ENCODE peak calls at places on chromosomes 1 and 21, in ten cellular contexts. H, G, R, F, I, C, D, P, E and O are unnamed samples.

GRCh38 chr1:100862591-100862990 is 32.1 kb downstream of the EXTL2 start:
- DNase-seq in H (peak), G (no peak), R (no peak), F (no peak), I (no peak), C (no peak), D (no peak), P (no peak), E (no peak), O (no peak)

GRCh38 chr1:185431612-185432011 is 114.6 kb upstream of the IVNS1ABP start:
- DNase-seq in H (no peak), G (no peak), R (no peak), F (no peak), I (no peak), C (no peak), D (no peak), P (no peak), E (no peak), O (no peak)

GRCh38 chr1:225940385-225941151 is 452 bp downstream of the LEFTY2 start:
- DNase-seq in H (no peak), G (no peak), R (no peak), F (no peak), I (no peak), C (peak), D (peak), P (no peak), E (no peak), O (no peak)

GRCh38 chr1:167171286-167171929 is 49.3 kb upstream of the POU2F1 start:
- DNase-seq in H (no peak), G (no peak), R (no peak), F (no peak), I (no peak), C (no peak), D (no peak), P (no peak), E (no peak), O (no peak)

GRCh38 chr1:24506706-24507422 is 4.2 kb downstream of the RCAN3 start:
- DNase-seq in H (no peak), G (no peak), R (no peak), F (no peak), I (no peak), C (no peak), D (no peak), P (no peak), E (no peak), O (no peak)

GRCh38 chr1:246837418-246838117 is 94.2 kb downstream of the AHCTF1 start:
- DNase-seq in H (no peak), G (no peak), R (no peak), F (no peak), I (no peak), C (no peak), D (no peak), P (no peak), E (no peak), O (no peak)

GRCh38 chr1:246319111-246319510 is 188.0 kb downstream of the SMYD3 start:
- DNase-seq in H (no peak), G (no peak), R (no peak), F (no peak), I (no peak), C (no peak), D (no peak), P (no peak), E (no peak), O (no peak)

GRCh38 chr1:101150676-101151075 is 86.1 kb upstream of the S1PR1 start:
- DNase-seq in H (no peak), G (no peak), R (no peak), F (no peak), I (no peak), C (no peak), D (no peak), P (no peak), E (no peak), O (no peak)

GRCh38 chr21:32884062-32884461 is 112.5 kb upstream of the PAXBP1 start:
- DNase-seq in H (no peak), G (no peak), R (no peak), F (no peak), I (no peak), C (no peak), D (no peak), P (no peak), E (no peak), O (no peak)

GRCh38 chr21:28699591-28700259 is 293.0 kb downstream of the LTN1 start:
- DNase-seq in H (no peak), G (no peak), R (no peak), F (no peak), I (no peak), C (no peak), D (no peak), P (no peak), E (no peak), O (no peak)

GRCh38 chr1:28296401-28297220 is 32.2 kb upstream of the MED18 start:
- DNase-seq in H (no peak), G (no peak), R (peak), F (no peak), I (no peak), C (no peak), D (no peak), P (no peak), E (no peak), O (no peak)

GRCh38 chr1:66090863-66091457 is 298.3 kb downstream of the PDE4B start:
- DNase-seq in H (peak), G (no peak), R (no peak), F (no peak), I (no peak), C (no peak), D (no peak), P (no peak), E (no peak), O (no peak)

GRCh38 chr1:47231314-47232186 is 475 bp downstream of the TAL1 start:
- DNase-seq in H (no peak), G (no peak), R (peak), F (no peak), I (no peak), C (peak), D (peak), P (no peak), E (peak), O (no peak)

GRCh38 chr21:32331444-32332305 is 33.0 kb downstream of the MRAP start:
- DNase-seq in H (no peak), G (no peak), R (no peak), F (peak), I (no peak), C (no peak), D (no peak), P (no peak), E (no peak), O (no peak)

GRCh38 chr1:201501812-201502510 is 5.0 kb downstream of the CSRP1 start:
- DNase-seq in H (no peak), G (no peak), R (no peak), F (no peak), I (no peak), C (no peak), D (no peak), P (no peak), E (no peak), O (no peak)

GRCh38 chr1:74771913-74772515 is 39.1 kb downstream of the TYW3 start:
- DNase-seq in H (peak), G (no peak), R (peak), F (no peak), I (peak), C (no peak), D (no peak), P (no peak), E (no peak), O (no peak)

GRCh38 chr1:24656046-24656445 is 12.9 kb downstream of the SRRM1 start:
- DNase-seq in H (no peak), G (no peak), R (no peak), F (no peak), I (no peak), C (no peak), D (no peak), P (no peak), E (no peak), O (no peak)

GRCh38 chr1:242554577-242554976 is 30.1 kb upstream of the PLD5 start:
- DNase-seq in H (no peak), G (no peak), R (no peak), F (no peak), I (no peak), C (no peak), D (no peak), P (no peak), E (no peak), O (no peak)

GRCh38 chr1:111294390-111294789 is 3.7 kb downstream of the CHIA start:
- DNase-seq in H (no peak), G (no peak), R (no peak), F (no peak), I (no peak), C (no peak), D (no peak), P (no peak), E (no peak), O (no peak)

GRCh38 chr1:173477286-173478098 is at the start of gene PRDX6:
- DNase-seq in H (no peak), G (peak), R (peak), F (peak), I (peak), C (no peak), D (peak), P (peak), E (peak), O (no peak)

GRCh38 chr21:46322351-46323226 is 1.1 kb downstream of the C21orf58 start:
- DNase-seq in H (no peak), G (no peak), R (no peak), F (no peak), I (no peak), C (no peak), D (no peak), P (no peak), E (no peak), O (no peak)

GRCh38 chr21:18275740-18276139 is 31.1 kb downstream of the CHODL start:
- DNase-seq in H (no peak), G (no peak), R (no peak), F (no peak), I (no peak), C (no peak), D (no peak), P (no peak), E (no peak), O (no peak)

GRCh38 chr1:201266774-201267173 is 16.5 kb upstream of the PKP1 start:
- DNase-seq in H (peak), G (no peak), R (no peak), F (peak), I (no peak), C (no peak), D (no peak), P (no peak), E (no peak), O (no peak)

GRCh38 chr1:190416239-190416638 is 61.4 kb downstream of the BRINP3 start:
- DNase-seq in H (no peak), G (no peak), R (no peak), F (no peak), I (no peak), C (no peak), D (no peak), P (no peak), E (no peak), O (no peak)

GRCh38 chr1:21665711-21666571 is 3.2 kb downstream of the RAP1GAP start:
- DNase-seq in H (no peak), G (no peak), R (no peak), F (peak), I (no peak), C (no peak), D (peak), P (no peak), E (no peak), O (no peak)